ENCODE peak calls at places on chromosomes 7 and 10, in nine cellular contexts. Z is GDM1, V is Caki2, M is fibroblast of the conjunctiva, L is progenitor cell of endocrine pancreas, P is breast epithelium, B is B cell, Y is GOT3, F is HCEC 1CT. H is an unnamed sample.

GRCh38 chr10:101280511-101280910 is 51.2 kb upstream of the LBX1 start:
- DNase-seq in F (no peak), V (no peak), Z (no peak), Y (no peak), P (no peak), M (no peak), L (no peak), B (no peak), H (no peak)

GRCh38 chr10:78685466-78686163 is 383.2 kb upstream of the ZMIZ1 start:
- DNase-seq in L (no peak), Z (no peak), B (no peak), M (no peak), Y (no peak), P (no peak), F (peak), V (peak), H (no peak)

GRCh38 chr7:35757574-35757973 is 43.3 kb upstream of the SEPTIN7 start:
- DNase-seq in L (no peak), P (no peak), B (no peak), F (no peak), Y (no peak), M (no peak), V (no peak), Z (no peak), H (no peak)

GRCh38 chr7:46993396-46993795 is 588.5 kb downstream of the TNS3 start:
- DNase-seq in M (no peak), F (no peak), L (no peak), Z (no peak), B (no peak), P (no peak), Y (no peak), V (no peak), H (no peak)

GRCh38 chr7:92717601-92717981 is 118.8 kb downstream of the CDK6 start:
- DNase-seq in V (no peak), F (no peak), B (no peak), Y (no peak), M (no peak), P (no peak), L (no peak), Z (no peak), H (no peak)

GRCh38 chr7:157684596-157685429 is 348.0 kb downstream of the DNAJB6 start:
- DNase-seq in F (no peak), M (no peak), Y (no peak), P (no peak), L (no peak), B (no peak), Z (no peak), V (no peak), H (no peak)

GRCh38 chr10:79052311-79053080 is 16.3 kb upstream of the ZMIZ1 start:
- DNase-seq in M (no peak), Z (no peak), V (no peak), P (peak), F (no peak), Y (no peak), L (peak), B (peak), H (no peak)

GRCh38 chr7:30922596-30922995 is 10.9 kb downstream of the AQP1 start:
- DNase-seq in M (no peak), P (peak), B (no peak), L (no peak), F (no peak), Z (no peak), V (no peak), Y (no peak), H (no peak)

GRCh38 chr7:125555921-125556320 is 626.3 kb upstream of the POT1 start:
- DNase-seq in F (no peak), Y (no peak), M (no peak), B (no peak), L (no peak), Z (no peak), P (no peak), V (no peak), H (no peak)

GRCh38 chr10:121531830-121532178 is 66.4 kb downstream of the FGFR2 start:
- DNase-seq in M (no peak), P (no peak), V (no peak), F (no peak), Y (no peak), B (no peak), Z (no peak), L (no peak), H (no peak)

GRCh38 chr7:27777662-27778061 is 37.7 kb downstream of the TAX1BP1 start:
- DNase-seq in Y (no peak), L (no peak), B (no peak), F (no peak), M (no peak), P (no peak), Z (no peak), V (no peak), H (no peak)

GRCh38 chr10:88707429-88708110 is 1.5 kb downstream of the LIPK start:
- DNase-seq in Y (no peak), Z (no peak), B (no peak), L (no peak), P (no peak), V (peak), F (peak), M (peak), H (no peak)

GRCh38 chr7:107147464-107148214 is 21.2 kb upstream of the HBP1 start:
- DNase-seq in Y (no peak), Z (peak), V (peak), P (no peak), F (peak), B (no peak), L (no peak), M (peak), H (no peak)